ENCODE peak calls at places on chromosomes 1 and 21, in ten cellular contexts. K, M, C, P, A, Z, R, O, L and F are unnamed samples.

GRCh38 chr1:26408604-26409003 is 2.0 kb upstream of the LIN28A start:
- DNase-seq in P (peak; percentile 84), C (peak; percentile 93), Z (peak; percentile 85), O (peak; percentile 74), M (peak; percentile 75), A (no peak), L (peak; percentile 69), K (no peak), R (no peak), F (no peak)

GRCh38 chr1:17680335-17680734 is 74.8 kb upstream of the ACTL8 start:
- DNase-seq in P (no peak), O (no peak), C (no peak), L (no peak), K (no peak), R (no peak), M (no peak), Z (no peak), A (no peak), F (no peak)

GRCh38 chr1:221458430-221459156 is 283.3 kb downstream of the DUSP10 start:
- DNase-seq in K (no peak), P (peak; percentile 92), C (no peak), R (no peak), O (peak; percentile 18), M (no peak), Z (no peak), A (peak; percentile 64), L (no peak), F (no peak)

GRCh38 chr1:243421784-243422183 is 165.9 kb downstream of the SDCCAG8 start:
- DNase-seq in Z (peak; percentile 8), K (peak; percentile 71), A (peak; percentile 57), R (peak; percentile 81), P (peak; percentile 74), L (peak; percentile 31), M (peak; percentile 35), O (peak; percentile 89), C (no peak), F (peak; percentile 91)

GRCh38 chr1:244957525-244957924 is 93.2 kb upstream of the HNRNPU start:
- DNase-seq in K (no peak), C (no peak), R (no peak), A (no peak), M (no peak), O (no peak), Z (no peak), P (no peak), L (no peak), F (no peak)

GRCh38 chr1:155219592-155220031 is 11.1 kb downstream of the MTX1 start:
- DNase-seq in M (no peak), Z (peak; percentile 51), C (no peak), K (peak; percentile 30), R (no peak), L (peak; percentile 41), A (no peak), O (no peak), P (peak; percentile 23), F (peak; percentile 42)

GRCh38 chr1:228144213-228145049 is 4.4 kb downstream of the GUK1 start:
- DNase-seq in L (no peak), A (no peak), P (no peak), K (no peak), R (no peak), Z (no peak), C (no peak), O (no peak), M (no peak), F (no peak)

GRCh38 chr21:15227919-15228318 is 163.1 kb upstream of the NRIP1 start:
- DNase-seq in O (no peak), R (no peak), L (no peak), A (no peak), P (no peak), K (no peak), Z (no peak), C (no peak), M (no peak), F (no peak)

GRCh38 chr1:5595531-5596170 is 396.6 kb downstream of the NPHP4 start:
- DNase-seq in C (no peak), L (no peak), A (no peak), R (no peak), K (no peak), P (no peak), M (no peak), Z (no peak), O (no peak), F (no peak)

GRCh38 chr1:27618341-27619067 is 14.6 kb upstream of the AHDC1 start:
- DNase-seq in K (no peak), P (no peak), C (no peak), Z (no peak), O (no peak), R (no peak), M (peak; percentile 62), L (no peak), A (no peak), F (no peak)

GRCh38 chr1:55702064-55702463 is 486.9 kb upstream of the USP24 start:
- DNase-seq in Z (peak; percentile 19), R (no peak), M (no peak), C (no peak), P (peak; percentile 58), L (no peak), O (no peak), K (no peak), A (no peak), F (no peak)

GRCh38 chr1:116260096-116260495 is 112.9 kb upstream of the ATP1A1 start:
- DNase-seq in A (no peak), O (no peak), C (no peak), P (no peak), R (no peak), L (no peak), M (no peak), K (no peak), Z (no peak), F (no peak)

GRCh38 chr1:221494670-221495069 is 247.2 kb downstream of the DUSP10 start:
- DNase-seq in A (no peak), C (no peak), R (no peak), Z (no peak), P (peak; percentile 53), M (no peak), O (peak; percentile 24), L (no peak), K (peak; percentile 36), F (no peak)

GRCh38 chr1:59427784-59428183 is 130.9 kb downstream of the FGGY start:
- DNase-seq in L (no peak), M (no peak), R (no peak), P (no peak), A (no peak), K (no peak), C (no peak), O (no peak), Z (no peak), F (no peak)